ENCODE peak calls at places on chromosomes 13 and 19, in ten cellular contexts. One of them, this sample, is unnamed.

GRCh38 chr13:59203855-59204254 is 959.9 kb downstream of the DIAPH3 start:
- DNase-seq in mammary epithelial cell: no peak
- DNase-seq in H9: no peak
- DNase-seq in astrocyte: no peak
- DNase-seq in transverse colon: no peak
- DNase-seq in psoas muscle: no peak
- DNase-seq in adrenal gland: no peak
- DNase-seq in lung: no peak
- DNase-seq in gastrocnemius medialis: no peak
- DNase-seq in endodermal cell: no peak
- DNase-seq in this sample: no peak

GRCh38 chr13:50700664-50701266 is 142.7 kb downstream of the DLEU7 start:
- DNase-seq in adrenal gland: no peak
- DNase-seq in astrocyte: peak; percentile 41
- DNase-seq in endodermal cell: no peak
- DNase-seq in mammary epithelial cell: no peak
- DNase-seq in gastrocnemius medialis: no peak
- DNase-seq in psoas muscle: no peak
- DNase-seq in H9: no peak
- DNase-seq in transverse colon: no peak
- DNase-seq in lung: no peak
- DNase-seq in this sample: no peak

GRCh38 chr13:98150836-98151489 is 8.1 kb downstream of the FARP1 start:
- DNase-seq in lung: no peak
- DNase-seq in endodermal cell: no peak
- DNase-seq in mammary epithelial cell: no peak
- DNase-seq in psoas muscle: no peak
- DNase-seq in transverse colon: no peak
- DNase-seq in H9: no peak
- DNase-seq in astrocyte: no peak
- DNase-seq in adrenal gland: no peak
- DNase-seq in gastrocnemius medialis: no peak
- DNase-seq in this sample: no peak

GRCh38 chr13:30880151-30880551 is 25.9 kb upstream of the MEDAG start:
- DNase-seq in psoas muscle: no peak
- DNase-seq in mammary epithelial cell: no peak
- DNase-seq in gastrocnemius medialis: no peak
- DNase-seq in astrocyte: peak; percentile 81
- DNase-seq in lung: no peak
- DNase-seq in H9: no peak
- DNase-seq in endodermal cell: no peak
- DNase-seq in transverse colon: no peak
- DNase-seq in adrenal gland: no peak
- DNase-seq in this sample: no peak

GRCh38 chr13:79361299-79361698 is 44.8 kb downstream of the RBM26 start:
- DNase-seq in adrenal gland: no peak
- DNase-seq in lung: no peak
- DNase-seq in gastrocnemius medialis: no peak
- DNase-seq in mammary epithelial cell: peak; percentile 6
- DNase-seq in H9: no peak
- DNase-seq in transverse colon: no peak
- DNase-seq in astrocyte: no peak
- DNase-seq in endodermal cell: no peak
- DNase-seq in psoas muscle: no peak
- DNase-seq in this sample: no peak

GRCh38 chr19:5489511-5489910 is 34.3 kb downstream of the ZNRF4 start:
- DNase-seq in psoas muscle: no peak
- DNase-seq in transverse colon: no peak
- DNase-seq in mammary epithelial cell: no peak
- DNase-seq in adrenal gland: no peak
- DNase-seq in gastrocnemius medialis: no peak
- DNase-seq in H9: no peak
- DNase-seq in lung: no peak
- DNase-seq in endodermal cell: no peak
- DNase-seq in astrocyte: no peak
- DNase-seq in this sample: no peak

GRCh38 chr19:43430142-43430710 is 15.5 kb downstream of the TEX101 start:
- DNase-seq in psoas muscle: no peak
- DNase-seq in H9: peak; percentile 51
- DNase-seq in gastrocnemius medialis: no peak
- DNase-seq in adrenal gland: no peak
- DNase-seq in transverse colon: peak; percentile 28
- DNase-seq in astrocyte: no peak
- DNase-seq in endodermal cell: peak; percentile 78
- DNase-seq in mammary epithelial cell: no peak
- DNase-seq in lung: no peak
- DNase-seq in this sample: no peak

GRCh38 chr13:70098669-70099068 is 9.0 kb upstream of the ATXN8OS start:
- DNase-seq in endodermal cell: no peak
- DNase-seq in lung: no peak
- DNase-seq in mammary epithelial cell: no peak
- DNase-seq in H9: no peak
- DNase-seq in astrocyte: no peak
- DNase-seq in adrenal gland: no peak
- DNase-seq in gastrocnemius medialis: no peak
- DNase-seq in psoas muscle: no peak
- DNase-seq in transverse colon: no peak
- DNase-seq in this sample: no peak

GRCh38 chr13:43113603-43114002 is 90.2 kb downstream of the DNAJC15 start:
- DNase-seq in adrenal gland: no peak
- DNase-seq in mammary epithelial cell: no peak
- DNase-seq in endodermal cell: no peak
- DNase-seq in astrocyte: peak; percentile 8
- DNase-seq in lung: no peak
- DNase-seq in transverse colon: no peak
- DNase-seq in H9: no peak
- DNase-seq in gastrocnemius medialis: no peak
- DNase-seq in psoas muscle: no peak
- DNase-seq in this sample: no peak

GRCh38 chr13:43111887-43112400 is 88.6 kb downstream of the DNAJC15 start:
- DNase-seq in endodermal cell: no peak
- DNase-seq in gastrocnemius medialis: no peak
- DNase-seq in psoas muscle: no peak
- DNase-seq in lung: no peak
- DNase-seq in adrenal gland: no peak
- DNase-seq in H9: no peak
- DNase-seq in transverse colon: no peak
- DNase-seq in mammary epithelial cell: no peak
- DNase-seq in astrocyte: no peak
- DNase-seq in this sample: no peak

GRCh38 chr13:43114504-43114903 is 91.1 kb downstream of the DNAJC15 start:
- DNase-seq in transverse colon: no peak
- DNase-seq in astrocyte: no peak
- DNase-seq in endodermal cell: no peak
- DNase-seq in H9: no peak
- DNase-seq in adrenal gland: no peak
- DNase-seq in psoas muscle: no peak
- DNase-seq in gastrocnemius medialis: no peak
- DNase-seq in lung: no peak
- DNase-seq in mammary epithelial cell: no peak
- DNase-seq in this sample: no peak

GRCh38 chr13:43119206-43119605 is 95.8 kb downstream of the DNAJC15 start:
- DNase-seq in endodermal cell: no peak
- DNase-seq in lung: no peak
- DNase-seq in H9: peak; percentile 29
- DNase-seq in transverse colon: no peak
- DNase-seq in astrocyte: no peak
- DNase-seq in gastrocnemius medialis: no peak
- DNase-seq in adrenal gland: no peak
- DNase-seq in mammary epithelial cell: no peak
- DNase-seq in psoas muscle: no peak
- DNase-seq in this sample: no peak

DNA sequence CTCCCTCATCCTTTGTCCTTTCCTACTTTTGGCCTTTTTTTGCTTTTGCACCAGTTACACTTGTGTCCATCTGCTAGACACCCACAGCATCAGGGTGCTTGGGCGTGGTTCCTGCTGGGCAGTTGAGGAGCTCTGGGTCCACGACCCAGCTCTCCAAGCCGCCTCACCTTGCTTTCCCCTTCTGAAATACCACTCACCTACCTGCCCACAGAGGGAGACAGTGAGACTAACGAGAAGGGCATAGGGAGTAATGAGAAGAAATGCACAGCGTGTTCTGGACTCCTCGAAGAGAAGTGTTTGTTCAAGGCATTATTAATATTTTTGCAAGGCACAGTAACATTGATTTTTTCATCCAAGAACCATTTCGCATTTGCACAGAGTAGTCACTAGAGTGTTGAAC is 92.9 kb downstream of the DNAJC15 start:
- DNase-seq in H9: peak; percentile 42
- DNase-seq in transverse colon: no peak
- DNase-seq in adrenal gland: no peak
- DNase-seq in gastrocnemius medialis: no peak
- DNase-seq in psoas muscle: no peak
- DNase-seq in lung: no peak
- DNase-seq in endodermal cell: no peak
- DNase-seq in astrocyte: no peak
- DNase-seq in mammary epithelial cell: no peak
- DNase-seq in this sample: no peak
- TF ChIP-seq CTCF in H9: peak; percentile 61
- TF ChIP-seq CTCF in transverse colon: no peak
- TF ChIP-seq CTCF in adrenal gland: no peak
- TF ChIP-seq CTCF in gastrocnemius medialis: no peak
- TF ChIP-seq CTCF in psoas muscle: no peak
- TF ChIP-seq CTCF in lung: no peak
- TF ChIP-seq CTCF in endodermal cell: peak; percentile 65
- TF ChIP-seq CTCF in astrocyte: no peak
- TF ChIP-seq CTCF in mammary epithelial cell: peak; percentile 11
- TF ChIP-seq CTCF in this sample: no peak

GRCh38 chr19:35746087-35746462 is 624 bp downstream of the PSENEN start:
- DNase-seq in endodermal cell: no peak
- DNase-seq in gastrocnemius medialis: no peak
- DNase-seq in adrenal gland: no peak
- DNase-seq in mammary epithelial cell: no peak
- DNase-seq in H9: no peak
- DNase-seq in astrocyte: no peak
- DNase-seq in psoas muscle: no peak
- DNase-seq in transverse colon: no peak
- DNase-seq in lung: no peak
- DNase-seq in this sample: no peak

GRCh38 chr19:35744688-35745327 is 410 bp downstream of the U2AF1L4 start:
- DNase-seq in astrocyte: peak; percentile 83
- DNase-seq in gastrocnemius medialis: peak; percentile 96
- DNase-seq in psoas muscle: peak; percentile 95
- DNase-seq in H9: peak; percentile 96
- DNase-seq in endodermal cell: peak; percentile 98
- DNase-seq in transverse colon: peak; percentile 97
- DNase-seq in lung: peak; percentile 98
- DNase-seq in mammary epithelial cell: peak; percentile 93
- DNase-seq in adrenal gland: peak; percentile 98
- DNase-seq in this sample: peak; percentile 96

GRCh38 chr19:35743640-35744306 is 1.4 kb downstream of the U2AF1L4 start:
- DNase-seq in lung: no peak
- DNase-seq in H9: no peak
- DNase-seq in gastrocnemius medialis: no peak
- DNase-seq in adrenal gland: no peak
- DNase-seq in endodermal cell: no peak
- DNase-seq in mammary epithelial cell: no peak
- DNase-seq in transverse colon: no peak
- DNase-seq in astrocyte: no peak
- DNase-seq in psoas muscle: no peak
- DNase-seq in this sample: no peak

GRCh38 chr19:35745328-35746086 is at the start of the genes PSENEN and U2AF1L4:
- DNase-seq in psoas muscle: peak; percentile 97
- DNase-seq in transverse colon: peak; percentile 97
- DNase-seq in gastrocnemius medialis: peak; percentile 99
- DNase-seq in mammary epithelial cell: peak; percentile 99
- DNase-seq in adrenal gland: peak; percentile 99
- DNase-seq in astrocyte: peak; percentile 96
- DNase-seq in H9: peak; percentile 98
- DNase-seq in lung: peak; percentile 97
- DNase-seq in endodermal cell: peak; percentile 98
- DNase-seq in this sample: peak; percentile 90

DNA sequence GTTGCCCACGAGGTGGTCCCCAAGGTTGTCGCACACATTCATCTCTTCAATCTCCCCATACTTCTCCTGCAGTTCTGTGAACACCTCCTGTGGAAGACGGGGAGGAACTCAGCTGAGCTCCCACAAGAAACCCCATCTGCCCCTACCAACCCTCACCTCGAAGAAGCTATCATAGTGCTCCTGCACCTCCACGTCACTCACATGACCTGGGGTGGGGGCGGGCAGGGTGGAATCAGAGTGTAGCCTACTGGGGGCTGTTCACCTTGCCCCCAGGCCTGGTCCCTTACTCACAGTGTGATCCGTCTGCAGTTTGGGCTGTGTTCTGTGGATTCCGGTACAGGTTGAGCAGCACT is 907 bp downstream of the U2AF1L4 start:
- DNase-seq in lung: no peak
- DNase-seq in transverse colon: no peak
- DNase-seq in adrenal gland: no peak
- DNase-seq in gastrocnemius medialis: no peak
- DNase-seq in mammary epithelial cell: no peak
- DNase-seq in astrocyte: no peak
- DNase-seq in H9: no peak
- DNase-seq in psoas muscle: no peak
- DNase-seq in endodermal cell: no peak
- DNase-seq in this sample: no peak
- H3K4me1 ChIP-seq in lung: no peaks in the 10 kb centered on the region
- H3K4me1 ChIP-seq in transverse colon: peaks cover 23% of the 10 kb centered on the region
- H3K4me1 ChIP-seq in adrenal gland: peaks cover 53% of the 10 kb centered on the region
- H3K4me1 ChIP-seq in gastrocnemius medialis: peaks cover 47% of the 10 kb centered on the region
- H3K4me1 ChIP-seq in mammary epithelial cell: peaks cover 20% of the 10 kb centered on the region
- H3K4me1 ChIP-seq in astrocyte: peaks cover 15% of the 10 kb centered on the region
- H3K4me1 ChIP-seq in H9: peaks cover 4% of the 10 kb centered on the region
- H3K4me1 ChIP-seq in psoas muscle: peaks cover 46% of the 10 kb centered on the region
- H3K4me1 ChIP-seq in endodermal cell: no peaks in the 10 kb centered on the region
- H3K4me1 ChIP-seq in this sample: peaks cover 60% of the 10 kb centered on the region

DNA sequence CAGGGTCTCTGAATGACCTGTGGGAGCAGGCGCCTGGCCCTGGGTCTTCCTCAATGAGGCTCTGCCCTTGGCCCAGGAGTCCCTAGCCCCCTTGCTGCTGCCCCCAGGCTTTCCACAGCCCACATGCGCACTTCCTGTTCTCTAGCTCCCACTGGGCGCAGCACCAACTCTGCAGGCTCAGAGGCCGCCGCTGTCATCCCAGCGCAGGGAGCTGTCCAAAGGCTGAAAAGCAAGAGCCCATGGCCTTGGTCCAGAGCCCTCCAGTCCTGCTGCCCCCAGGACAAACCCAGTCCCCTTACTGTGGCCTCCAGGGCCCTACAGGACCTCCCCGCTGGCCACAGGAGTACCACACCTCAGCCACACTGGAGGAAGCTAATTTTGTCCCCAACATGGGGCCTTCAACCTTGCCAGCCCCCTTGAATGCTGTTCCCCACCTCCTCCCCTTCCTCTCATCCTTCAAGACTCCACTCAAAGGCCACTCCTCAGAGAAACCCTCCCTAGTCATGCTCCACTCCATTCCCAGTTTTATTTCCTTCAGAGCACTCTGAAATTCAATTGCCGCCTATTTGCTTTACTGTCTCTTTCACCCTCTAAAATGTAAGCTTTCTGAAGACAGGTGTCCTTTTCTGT is 8.0 kb upstream of the POU2F2 start:
- DNase-seq in adrenal gland: peak; percentile 64
- DNase-seq in astrocyte: peak; percentile 43
- DNase-seq in lung: peak; percentile 36
- DNase-seq in psoas muscle: peak; percentile 41
- DNase-seq in gastrocnemius medialis: no peak
- DNase-seq in mammary epithelial cell: peak; percentile 39
- DNase-seq in H9: peak; percentile 90
- DNase-seq in transverse colon: peak; percentile 48
- DNase-seq in endodermal cell: peak; percentile 97
- DNase-seq in this sample: peak; percentile 18
- TF ChIP-seq CTCF in adrenal gland: no peak
- TF ChIP-seq CTCF in astrocyte: no peak
- TF ChIP-seq CTCF in lung: no peak
- TF ChIP-seq CTCF in psoas muscle: no peak
- TF ChIP-seq CTCF in gastrocnemius medialis: no peak
- TF ChIP-seq CTCF in mammary epithelial cell: no peak
- TF ChIP-seq CTCF in H9: no peak
- TF ChIP-seq CTCF in transverse colon: no peak
- TF ChIP-seq CTCF in endodermal cell: no peak
- TF ChIP-seq CTCF in this sample: no peak

DNA sequence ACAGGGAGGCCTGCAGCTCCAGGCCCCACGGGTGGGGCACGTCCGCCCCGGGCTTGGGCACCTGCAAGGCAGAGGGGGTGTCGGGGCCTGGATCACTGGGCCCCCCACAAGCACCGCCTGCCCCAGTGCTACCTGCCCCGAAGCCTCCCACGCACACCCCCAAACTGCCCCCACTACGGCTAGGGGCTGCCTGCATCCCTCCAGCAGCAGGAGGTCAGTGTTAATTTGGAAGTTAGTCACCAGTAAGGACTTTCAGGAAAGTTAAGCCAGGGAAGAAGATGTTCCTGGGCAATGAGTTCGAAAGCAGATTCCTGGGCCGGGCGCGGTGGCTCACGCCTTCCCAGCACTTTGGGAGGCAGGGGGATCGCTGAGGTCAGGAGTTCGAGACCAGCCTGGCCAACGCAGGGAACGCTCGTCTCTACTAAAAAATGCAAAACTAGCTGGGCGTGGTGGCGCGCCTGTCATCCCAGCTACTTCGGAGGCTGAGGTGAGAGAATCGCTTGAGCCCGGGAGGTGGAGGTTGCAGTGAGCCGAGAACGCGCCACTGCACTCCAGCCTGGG is 5.5 kb downstream of the PEAK3 start:
- DNase-seq in transverse colon: no peak
- DNase-seq in mammary epithelial cell: no peak
- DNase-seq in astrocyte: no peak
- DNase-seq in lung: no peak
- DNase-seq in gastrocnemius medialis: no peak
- DNase-seq in psoas muscle: no peak
- DNase-seq in endodermal cell: no peak
- DNase-seq in H9: no peak
- DNase-seq in adrenal gland: no peak
- DNase-seq in this sample: no peak
- H3K4me1 ChIP-seq in transverse colon: peaks cover 36% of the 10 kb centered on the region
- H3K4me1 ChIP-seq in mammary epithelial cell: peaks cover 23% of the 10 kb centered on the region
- H3K4me1 ChIP-seq in astrocyte: peaks cover 21% of the 10 kb centered on the region
- H3K4me1 ChIP-seq in lung: peaks cover 3% of the 10 kb centered on the region
- H3K4me1 ChIP-seq in gastrocnemius medialis: peaks cover 38% of the 10 kb centered on the region
- H3K4me1 ChIP-seq in psoas muscle: peaks cover 43% of the 10 kb centered on the region
- H3K4me1 ChIP-seq in endodermal cell: peaks cover 6% of the 10 kb centered on the region
- H3K4me1 ChIP-seq in H9: peaks cover 2% of the 10 kb centered on the region
- H3K4me1 ChIP-seq in adrenal gland: peaks cover 45% of the 10 kb centered on the region
- H3K4me1 ChIP-seq in this sample: peaks cover 35% of the 10 kb centered on the region